ENCODE peak calls at places on chromosome 14, in five cellular contexts. P is nephron progenitor cell, I is GM12865, B is mesothelial cell of epicardium, V is astrocyte of the spinal cord. X is an unnamed sample.

GRCh38 chr14:89359477-89360222 is 57.4 kb downstream of the FOXN3 start:
- DNase-seq in V (no peak), I (no peak), P (no peak), B (peak; percentile 10), X (no peak)

GRCh38 chr14:28635387-28635786 is 131.2 kb upstream of the FOXG1 start:
- DNase-seq in B (no peak), V (peak; percentile 72), P (peak; percentile 11), I (peak; percentile 26), X (no peak)

GRCh38 chr14:25607095-25607657 is 557.2 kb upstream of the STXBP6 start:
- DNase-seq in B (no peak), I (no peak), V (no peak), P (no peak), X (no peak)

GRCh38 chr14:61211476-61212262 is 69.5 kb downstream of the TMEM30B start:
- DNase-seq in V (no peak), P (no peak), I (no peak), B (no peak), X (no peak)

GRCh38 chr14:39876935-39877334 is 444.7 kb upstream of the FBXO33 start:
- DNase-seq in B (no peak), V (no peak), P (no peak), I (peak; percentile 9), X (no peak)

GRCh38 chr14:37813746-37814145 is 218.3 kb downstream of the TTC6 start:
- DNase-seq in B (no peak), P (no peak), I (no peak), V (no peak), X (no peak)

GRCh38 chr14:101705733-101706508 is 55.6 kb upstream of the PPP2R5C start:
- DNase-seq in P (peak; percentile 49), V (peak; percentile 8), B (no peak), I (peak; percentile 48), X (peak; percentile 56)

GRCh38 chr14:79825046-79825521 is 386.2 kb downstream of the DIO2 start:
- DNase-seq in B (no peak), V (no peak), P (no peak), I (no peak), X (no peak)

GRCh38 chr14:34063470-34064164 is 112.7 kb upstream of the EGLN3 start:
- DNase-seq in B (no peak), I (no peak), P (no peak), V (no peak), X (no peak)

GRCh38 chr14:55071870-55072640 is 20.6 kb downstream of the MAPK1IP1L start:
- DNase-seq in I (peak; percentile 77), B (no peak), V (peak; percentile 95), P (peak; percentile 12), X (peak; percentile 47)

GRCh38 chr14:101110729-101111619 is 207.5 kb upstream of the RTL1 start:
- DNase-seq in P (no peak), V (no peak), I (no peak), B (peak; percentile 34), X (no peak)

GRCh38 chr14:73457935-73458218 is 469 bp downstream of the NUMB start:
- DNase-seq in I (no peak), B (no peak), P (no peak), V (no peak), X (no peak)

GRCh38 chr14:33534636-33535035 is 416.2 kb downstream of the EGLN3 start:
- DNase-seq in V (peak; percentile 15), I (no peak), B (no peak), P (no peak), X (no peak)

GRCh38 chr14:91058017-91058675 is 2.3 kb downstream of the RPS6KA5 start:
- DNase-seq in V (no peak), B (no peak), I (no peak), P (no peak), X (no peak)

GRCh38 chr14:37594916-37595808 is at the start of the genes FOXA1 and TTC6:
- DNase-seq in P (peak; percentile 63), B (no peak), I (no peak), V (no peak), X (no peak)

GRCh38 chr14:104398656-104399055 is 180.9 kb upstream of the C14orf180 start:
- DNase-seq in V (no peak), I (no peak), P (no peak), B (no peak), X (no peak)

GRCh38 chr14:37591311-37591940 is 3.6 kb downstream of the FOXA1 start:
- DNase-seq in I (no peak), B (no peak), P (peak; percentile 61), V (no peak), X (no peak)

GRCh38 chr14:99520571-99521081 is 39.4 kb downstream of the CCNK start:
- DNase-seq in I (no peak), V (no peak), P (no peak), B (no peak), X (no peak)

GRCh38 chr14:45135181-45135580 is 549 bp upstream of the FANCM start:
- DNase-seq in V (peak; percentile 67), I (peak; percentile 20), B (no peak), P (no peak), X (no peak)

GRCh38 chr14:104293231-104293841 is 154.9 kb downstream of the KIF26A start:
- DNase-seq in V (no peak), I (no peak), B (no peak), P (no peak), X (no peak)

GRCh38 chr14:75591987-75592575 is 13.7 kb downstream of the FLVCR2 start:
- DNase-seq in V (no peak), B (no peak), I (no peak), P (no peak), X (no peak)

GRCh38 chr14:49508124-49508523 is 78.1 kb downstream of the RPS29 start:
- DNase-seq in V (no peak), P (no peak), I (no peak), B (no peak), X (no peak)

GRCh38 chr14:104405566-104406226 is 173.9 kb upstream of the C14orf180 start:
- DNase-seq in V (no peak), I (no peak), P (no peak), B (no peak), X (no peak)

GRCh38 chr14:25111061-25111601 is 61.2 kb upstream of the STXBP6 start:
- DNase-seq in I (no peak), P (no peak), V (peak; percentile 85), B (no peak), X (no peak)

GRCh38 chr14:97180304-97181200 is 383.4 kb downstream of the VRK1 start:
- DNase-seq in P (no peak), V (peak; percentile 65), B (no peak), I (peak; percentile 40), X (no peak)

GRCh38 chr14:97178781-97179180 is 381.6 kb downstream of the VRK1 start:
- DNase-seq in I (peak; percentile 72), V (no peak), P (no peak), B (no peak), X (no peak)

GRCh38 chr14:97177635-97178034 is 380.5 kb downstream of the VRK1 start:
- DNase-seq in I (peak; percentile 85), B (no peak), V (peak; percentile 22), P (no peak), X (no peak)

GRCh38 chr14:97179573-97179972 is 382.4 kb downstream of the VRK1 start:
- DNase-seq in P (no peak), I (peak; percentile 81), B (no peak), V (no peak), X (no peak)

GRCh38 chr14:97177016-97177415 is 379.8 kb downstream of the VRK1 start:
- DNase-seq in B (no peak), I (peak; percentile 81), P (no peak), V (no peak), X (no peak)
- TF ChIP-seq CTCF in B (no peak), I (peak; percentile 45), P (no peak), V (peak; percentile 16), X (no peak)

GRCh38 chr14:63045612-63046320 is 508 bp upstream of the KCNH5 start:
- DNase-seq in B (peak; percentile 70), I (no peak), P (peak; percentile 87), V (peak; percentile 39), X (no peak)
- TF ChIP-seq CTCF in B (no peak), I (no peak), P (no peak), V (no peak), X (no peak)

GRCh38 chr14:57575482-57575881 is 81.8 kb upstream of the CCDC198 start:
- DNase-seq in B (no peak), P (no peak), V (no peak), I (no peak), X (no peak)

GRCh38 chr14:57576498-57576897 is 82.8 kb upstream of the CCDC198 start:
- DNase-seq in P (no peak), I (no peak), B (no peak), V (no peak), X (no peak)

GRCh38 chr14:57573193-57573592 is 79.5 kb upstream of the CCDC198 start:
- DNase-seq in I (no peak), P (no peak), V (no peak), B (no peak), X (no peak)

GRCh38 chr14:57578427-57579220 is 85.0 kb upstream of the CCDC198 start:
- DNase-seq in B (no peak), V (no peak), I (no peak), P (no peak), X (no peak)

DNA sequence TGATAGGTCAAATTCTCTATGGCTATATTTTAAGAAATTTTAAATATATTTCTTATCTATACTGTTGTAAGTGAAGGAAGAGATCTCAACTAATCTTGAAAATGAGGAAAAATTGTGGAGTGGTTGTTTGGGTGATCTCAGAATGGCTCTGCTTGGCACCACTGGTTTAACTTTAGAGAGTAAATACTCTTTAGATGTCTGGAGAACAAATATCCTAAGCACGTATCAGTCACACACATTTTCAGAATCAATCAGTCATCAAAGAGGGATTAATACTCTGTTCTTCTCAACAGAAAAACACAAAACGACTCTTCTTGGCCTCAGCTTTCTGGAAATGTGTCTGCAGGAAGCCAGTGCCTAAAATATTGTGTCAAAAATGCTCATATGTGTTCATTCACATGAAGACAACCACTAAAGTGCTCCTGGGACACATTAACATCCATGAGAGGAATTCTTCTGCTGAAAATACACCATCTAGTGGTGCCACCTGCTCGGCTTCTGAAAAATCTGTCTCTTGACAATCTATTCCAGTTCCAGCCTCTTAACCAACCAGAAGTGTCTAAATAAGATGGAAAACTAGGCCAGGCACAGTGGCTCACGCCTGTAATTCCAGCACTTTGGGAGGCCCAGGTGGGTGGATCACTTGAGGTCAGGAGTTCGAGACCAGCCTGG is 81.1 kb upstream of the CCDC198 start:
- DNase-seq in V (no peak), B (no peak), P (no peak), I (no peak), X (no peak)
- TF ChIP-seq CTCF in V (peak; percentile 23), B (no peak), P (no peak), I (no peak), X (no peak)

DNA sequence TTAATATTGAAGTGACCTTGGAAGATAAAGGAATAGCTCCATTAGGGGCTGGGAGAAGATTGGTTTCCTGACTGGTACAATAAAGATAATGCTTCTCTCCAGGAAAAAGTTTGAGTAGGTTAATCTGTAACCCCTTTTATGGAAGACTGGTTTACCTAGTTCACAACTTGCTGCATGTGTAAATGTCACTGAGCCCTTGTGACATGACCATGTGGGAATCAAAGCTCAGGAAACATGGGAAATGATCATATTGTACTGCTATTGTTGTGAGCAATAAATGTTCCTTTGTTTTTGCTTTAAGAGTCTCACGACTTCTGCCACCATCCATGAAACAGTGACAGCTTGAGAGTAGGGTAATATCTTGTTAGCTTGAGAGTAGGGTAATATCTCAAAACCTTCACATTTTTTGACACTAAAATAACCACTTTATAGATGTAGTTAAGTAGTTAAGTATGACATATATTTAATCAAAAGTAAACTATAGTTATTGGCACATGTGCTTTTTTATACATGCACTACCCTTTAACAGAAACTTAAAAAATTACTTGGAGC is 1338.6 kb downstream of the FSCB start:
- DNase-seq in V (no peak), I (no peak), B (no peak), P (no peak), X (no peak)
- TF ChIP-seq CTCF in V (no peak), I (no peak), B (no peak), P (no peak), X (no peak)

X was measured in activated B cell treated with CpG ODN at 0.5 μM for 24 hours.